ENCODE peak calls at places on chromosomes 3 and 15, in five cellular contexts. N is ELR, J is K562, C is AG20443, A is AG09309. F is an unnamed sample.

GRCh38 chr3:188174309-188175044 is 20.5 kb downstream of the LPP start:
- DNase-seq in N (no peak), J (no peak), C (no peak), A (no peak), F (no peak)

GRCh38 chr3:125154800-125155269 is 57.7 kb downstream of the SLC12A8 start:
- DNase-seq in N (no peak), J (no peak), C (no peak), A (no peak), F (no peak)

GRCh38 chr3:35927441-35927840 is 288.1 kb downstream of the ARPP21 start:
- DNase-seq in N (no peak), J (no peak), C (no peak), A (no peak), F (no peak)

GRCh38 chr3:17032407-17033034 is 147.8 kb downstream of the PLCL2 start:
- DNase-seq in N (peak; percentile 60), J (peak; percentile 19), C (peak; percentile 51), A (no peak), F (no peak)

GRCh38 chr3:125062904-125063618 is 7.3 kb upstream of the HEG1 start:
- DNase-seq in N (peak; percentile 94), J (no peak), C (peak; percentile 81), A (peak; percentile 92), F (no peak)

GRCh38 chr15:38058596-38059075 is 124.2 kb downstream of the TMCO5A start:
- DNase-seq in N (no peak), J (no peak), C (no peak), A (no peak), F (no peak)

GRCh38 chr3:36989000-36989399 is 3.9 kb downstream of the EPM2AIP1 start:
- DNase-seq in N (no peak), J (no peak), C (no peak), A (no peak), F (no peak)

GRCh38 chr3:142896996-142897395 is 8.1 kb upstream of the PCOLCE2 start:
- DNase-seq in N (peak; percentile 41), J (no peak), C (no peak), A (no peak), F (no peak)

GRCh38 chr3:183688869-183689268 is 8.7 kb upstream of the YEATS2 start:
- DNase-seq in N (no peak), J (no peak), C (no peak), A (no peak), F (no peak)

GRCh38 chr3:87468938-87469337 is 192.6 kb upstream of the POU1F1 start:
- DNase-seq in N (peak; percentile 71), J (no peak), C (peak; percentile 10), A (no peak), F (no peak)

GRCh38 chr3:152318512-152318911 is 49.8 kb downstream of the MBNL1 start:
- DNase-seq in N (no peak), J (no peak), C (no peak), A (no peak), F (no peak)

GRCh38 chr3:113287818-113288648 is 76.7 kb downstream of the BOC start:
- DNase-seq in N (peak; percentile 74), J (peak; percentile 58), C (peak; percentile 65), A (peak; percentile 31), F (no peak)

GRCh38 chr3:144364797-144365196 is 393.2 kb downstream of the DIPK2A start:
- DNase-seq in N (no peak), J (no peak), C (no peak), A (no peak), F (no peak)

GRCh38 chr3:194265505-194265892 is 85.6 kb downstream of the CPN2 start:
- DNase-seq in N (peak; percentile 60), J (no peak), C (peak; percentile 93), A (peak; percentile 62), F (peak; percentile 97)

GRCh38 chr15:39583586-39584265 is 2.8 kb downstream of the THBS1 start:
- DNase-seq in N (peak; percentile 72), J (peak; percentile 38), C (no peak), A (peak; percentile 91), F (no peak)

GRCh38 chr3:195764961-195765706 is 44.4 kb downstream of the MUC20 start:
- DNase-seq in N (no peak), J (no peak), C (no peak), A (no peak), F (no peak)

GRCh38 chr15:73750441-73750840 is 2.7 kb downstream of the INSYN1 start:
- DNase-seq in N (no peak), J (no peak), C (no peak), A (no peak), F (no peak)

GRCh38 chr15:68186671-68187397 is 18.3 kb downstream of the CALML4 start:
- DNase-seq in N (peak; percentile 30), J (no peak), C (peak; percentile 79), A (peak; percentile 41), F (no peak)

GRCh38 chr3:105802073-105802706 is 66.6 kb downstream of the CBLB start:
- DNase-seq in N (no peak), J (no peak), C (no peak), A (no peak), F (no peak)

GRCh38 chr3:37141676-37142075 is 32.7 kb downstream of the LRRFIP2 start:
- DNase-seq in N (no peak), J (no peak), C (no peak), A (no peak), F (no peak)

GRCh38 chr3:45795882-45796765 is at the start of gene SLC6A20:
- DNase-seq in N (no peak), J (no peak), C (peak; percentile 33), A (no peak), F (peak; percentile 52)

GRCh38 chr15:92082217-92082843 is 228.8 kb downstream of the SLCO3A1 start:
- DNase-seq in N (peak; percentile 42), J (peak; percentile 54), C (peak; percentile 83), A (peak; percentile 31), F (no peak)

GRCh38 chr3:41075958-41076357 is 123.3 kb upstream of the CTNNB1 start:
- DNase-seq in N (no peak), J (no peak), C (no peak), A (no peak), F (peak; percentile 92)

F was measured in vagina.